ENCODE peak calls at places on chromosomes 1 and 21, in six cellular contexts. T is progenitor cell of endocrine pancreas, X is T-helper 9 cell, Y is cardiac muscle cell, S is psoas muscle, C is H7. Z is an unnamed sample.

GRCh38 chr21:38227401-38227800 is 29.4 kb upstream of the KCNJ15 start:
- DNase-seq in T (no peak), X (no peak), Y (no peak), S (no peak), C (no peak), Z (no peak)

GRCh38 chr1:54806931-54807611 is 5.9 kb upstream of the TTC22 start:
- DNase-seq in T (no peak), X (no peak), Y (no peak), S (no peak), C (no peak), Z (no peak)

GRCh38 chr1:36537190-36537768 is 54.6 kb upstream of the CSF3R start:
- DNase-seq in T (no peak), X (no peak), Y (no peak), S (no peak), C (no peak), Z (no peak)

GRCh38 chr1:87169250-87169910 is 159.3 kb upstream of the LMO4 start:
- DNase-seq in T (no peak), X (no peak), Y (no peak), S (no peak), C (no peak), Z (no peak)

GRCh38 chr1:158002630-158003408 is 9.4 kb downstream of the KIRREL1 start:
- DNase-seq in T (no peak), X (no peak), Y (peak), S (no peak), C (peak), Z (no peak)

GRCh38 chr1:111597433-111597832 is 22.2 kb upstream of the RAP1A start:
- DNase-seq in T (no peak), X (no peak), Y (no peak), S (no peak), C (no peak), Z (no peak)

GRCh38 chr1:147545133-147545532 is 3.8 kb downstream of the BCL9 start:
- DNase-seq in T (no peak), X (peak), Y (no peak), S (peak), C (peak), Z (no peak)

GRCh38 chr1:2253036-2253796 is 25.1 kb downstream of the SKI start:
- DNase-seq in T (no peak), X (no peak), Y (no peak), S (peak), C (no peak), Z (no peak)

GRCh38 chr1:236686815-236687160 is 489 bp downstream of the ACTN2 start:
- DNase-seq in T (no peak), X (no peak), Y (peak), S (peak), C (no peak), Z (peak)

GRCh38 chr1:91948501-91949355 is 473 bp upstream of the BRDT start:
- DNase-seq in T (no peak), X (peak), Y (no peak), S (no peak), C (peak), Z (peak)

Z was measured in testis.